ENCODE peak calls at places on chromosomes 12 and 14, in eight cellular contexts. Y is omental fat pad, D is left ventricle myocardium inferior, T is A673, Z is astrocyte of the spinal cord, H is fibroblast of lung, B is breast epithelium, R is neural crest cell. C is an unnamed sample.

GRCh38 chr12:121379945-121380344 is 20.0 kb upstream of the RNF34 start:
- DNase-seq in T (no peak), D (no peak), H (no peak), Y (no peak), R (no peak), B (no peak), Z (no peak), C (no peak)

GRCh38 chr14:33315721-33316120 is 377.0 kb downstream of the NPAS3 start:
- DNase-seq in T (peak; percentile 15), H (no peak), R (no peak), Z (no peak), B (no peak), D (no peak), Y (no peak), C (no peak)

GRCh38 chr12:104498211-104498801 is 41.6 kb downstream of the CHST11 start:
- DNase-seq in Z (peak; percentile 63), Y (no peak), T (no peak), R (no peak), B (no peak), D (no peak), H (no peak), C (no peak)

GRCh38 chr14:67749341-67750110 is 47.8 kb downstream of the RDH12 start:
- DNase-seq in Y (no peak), R (no peak), B (no peak), D (no peak), H (no peak), T (no peak), Z (peak; percentile 3), C (no peak)

GRCh38 chr14:84806627-84807026 is 723.3 kb upstream of the FLRT2 start:
- DNase-seq in Z (peak; percentile 10), Y (no peak), B (no peak), H (no peak), R (no peak), T (no peak), D (no peak), C (no peak)

GRCh38 chr12:94753071-94753779 is 102.9 kb upstream of the TMCC3 start:
- DNase-seq in R (no peak), T (no peak), D (no peak), Y (no peak), B (no peak), H (peak; percentile 25), Z (no peak), C (no peak)

GRCh38 chr12:29160230-29160629 is 11.2 kb downstream of the FAR2 start:
- DNase-seq in Y (no peak), Z (no peak), R (no peak), H (no peak), B (no peak), T (peak; percentile 47), D (no peak), C (no peak)

GRCh38 chr14:96307434-96307833 is 51.4 kb downstream of the BDKRB1 start:
- DNase-seq in T (no peak), B (no peak), D (no peak), H (no peak), R (no peak), Z (no peak), Y (no peak), C (no peak)

GRCh38 chr14:105144231-105144665 is 24.3 kb downstream of the JAG2 start:
- DNase-seq in B (no peak), Z (no peak), H (no peak), R (no peak), D (no peak), T (no peak), Y (no peak), C (no peak)

GRCh38 chr12:74535536-74535935 is 2.1 kb upstream of the ATXN7L3B start:
- DNase-seq in T (peak; percentile 12), D (no peak), R (no peak), H (no peak), Y (no peak), Z (no peak), B (no peak), C (no peak)

GRCh38 chr12:109948382-109948781 is 47.8 kb downstream of the GIT2 start:
- DNase-seq in Y (no peak), T (no peak), Z (no peak), H (no peak), D (no peak), B (no peak), R (no peak), C (no peak)

GRCh38 chr12:2322554-2323120 is 269.9 kb downstream of the CACNA1C start:
- DNase-seq in T (no peak), Z (no peak), H (no peak), D (no peak), B (no peak), R (no peak), Y (no peak), C (no peak)

GRCh38 chr12:226401-226800 is 12.4 kb upstream of the SLC6A12 start:
- DNase-seq in B (peak; percentile 28), R (no peak), D (no peak), Y (no peak), Z (no peak), T (no peak), H (no peak), C (no peak)

GRCh38 chr14:69716483-69717187 is 50.3 kb upstream of the SRSF5 start:
- DNase-seq in Y (no peak), Z (peak; percentile 94), B (no peak), D (peak; percentile 16), H (peak; percentile 85), R (no peak), T (no peak), C (no peak)

GRCh38 chr12:53255993-53256392 is 12.1 kb upstream of the ESPL1 start:
- DNase-seq in D (no peak), H (no peak), Z (no peak), T (no peak), Y (no peak), B (no peak), R (no peak), C (peak; percentile 62)

GRCh38 chr12:53254816-53255545 is 13.1 kb upstream of the ESPL1 start:
- DNase-seq in Y (no peak), R (no peak), H (no peak), Z (no peak), D (no peak), T (no peak), B (no peak), C (no peak)

GRCh38 chr12:53252349-53252916 is 15.7 kb upstream of the ESPL1 start:
- DNase-seq in Y (no peak), Z (no peak), T (no peak), R (no peak), B (peak; percentile 72), H (no peak), D (peak; percentile 23), C (no peak)

GRCh38 chr12:53253298-53253697 is 14.8 kb upstream of the ESPL1 start:
- DNase-seq in Y (no peak), H (no peak), Z (no peak), R (no peak), D (no peak), B (no peak), T (no peak), C (no peak)

GRCh38 chr12:53251477-53252348 is 16.4 kb upstream of the ESPL1 start:
- DNase-seq in H (peak; percentile 67), T (peak; percentile 80), Z (peak; percentile 74), B (peak; percentile 76), R (peak; percentile 64), D (peak; percentile 79), Y (no peak), C (peak; percentile 93)
- TF ChIP-seq CTCF in H (peak; percentile 32), T (peak; percentile 41), Z (peak; percentile 45), B (no peak), R (peak; percentile 46), D (no peak), Y (no peak), C (peak; percentile 49)

GRCh38 chr12:65608319-65608916 is 215.9 kb upstream of the HMGA2 start:
- DNase-seq in D (no peak), Z (peak; percentile 56), B (no peak), R (no peak), Y (no peak), H (no peak), T (no peak), C (no peak)

GRCh38 chr12:65611396-65611795 is 212.9 kb upstream of the HMGA2 start:
- DNase-seq in Y (no peak), B (no peak), Z (no peak), T (no peak), R (no peak), D (no peak), H (no peak), C (no peak)

GRCh38 chr12:65607271-65607880 is 216.9 kb upstream of the HMGA2 start:
- DNase-seq in R (no peak), Y (no peak), B (peak; percentile 54), H (no peak), Z (peak; percentile 32), D (no peak), T (peak; percentile 85), C (no peak)

GRCh38 chr12:65612440-65612839 is 211.8 kb upstream of the HMGA2 start:
- DNase-seq in Y (no peak), T (no peak), R (no peak), D (no peak), B (no peak), Z (peak; percentile 59), H (peak; percentile 59), C (no peak)

DNA sequence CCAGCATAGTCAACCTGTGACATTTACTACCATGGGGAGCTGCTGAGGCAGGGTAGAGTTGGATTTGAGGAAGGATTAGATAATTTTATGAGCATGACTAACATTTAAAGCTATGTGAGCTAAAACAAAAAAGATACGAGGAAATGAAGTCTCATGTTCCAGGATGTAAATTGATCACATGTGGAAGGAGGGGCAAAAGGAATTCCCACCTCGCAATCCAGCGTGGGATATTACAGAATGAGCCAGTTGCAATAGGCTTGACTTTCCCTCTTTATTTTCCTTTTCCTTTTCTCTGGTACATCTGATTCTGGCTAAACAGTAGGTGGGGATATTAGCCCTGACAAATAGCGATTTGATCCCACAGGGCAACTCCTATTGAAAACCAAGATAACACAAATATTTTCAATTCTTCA is 214.9 kb upstream of the HMGA2 start:
- DNase-seq in Z (peak; percentile 91), H (peak; percentile 83), T (peak; percentile 62), D (no peak), Y (no peak), B (no peak), R (no peak), C (no peak)
- TF ChIP-seq CTCF in Z (peak; percentile 32), H (no peak), T (peak; percentile 20), D (no peak), Y (no peak), B (no peak), R (no peak), C (no peak)

GRCh38 chr12:130064999-130065398 is 97.3 kb upstream of the FZD10 start:
- DNase-seq in R (no peak), Y (no peak), Z (no peak), D (no peak), T (no peak), H (no peak), B (no peak), C (no peak)
- TF ChIP-seq CTCF in R (peak; percentile 18), Y (no peak), Z (no peak), D (no peak), T (no peak), H (no peak), B (no peak), C (no peak)

DNA sequence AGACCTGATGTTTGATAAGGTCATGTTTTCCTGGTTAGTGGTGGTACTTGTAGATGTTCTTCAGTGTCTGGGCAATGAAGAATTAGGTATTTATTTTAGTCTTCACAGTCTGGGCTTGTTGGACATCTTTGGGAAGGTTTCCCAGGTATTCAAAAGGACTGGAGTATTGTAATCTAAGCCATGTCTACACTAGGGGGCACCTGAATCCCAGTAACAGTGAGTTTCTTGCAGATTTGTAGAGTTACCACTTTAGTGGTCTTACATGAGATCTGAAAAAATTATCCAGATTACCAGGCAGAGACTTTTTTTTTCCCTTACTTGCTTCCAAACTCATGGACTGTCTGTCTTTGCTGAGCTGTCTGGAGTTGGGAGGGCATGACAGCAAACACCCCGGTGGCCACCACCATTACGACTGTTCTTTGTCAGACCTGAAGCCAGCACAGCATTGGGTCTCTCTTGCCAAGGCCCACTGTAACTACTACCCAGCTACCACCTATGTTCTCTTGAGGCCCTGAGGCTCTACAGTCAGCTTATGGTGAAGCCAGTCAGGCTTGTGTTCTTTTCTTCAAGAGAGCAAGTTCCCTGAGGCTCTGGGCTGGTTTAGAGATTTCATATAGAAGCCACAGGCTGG is 820.7 kb upstream of the FBXO33 start:
- DNase-seq in H (no peak), Z (no peak), T (peak; percentile 11), Y (no peak), B (no peak), D (no peak), R (no peak), C (no peak)
- TF ChIP-seq CTCF in H (no peak), Z (no peak), T (peak; percentile 21), Y (no peak), B (no peak), D (no peak), R (no peak), C (no peak)